ENCODE peak calls at places on chromosomes 16 and 17, in six cellular contexts. B, Q, Z, F, A and D are unnamed samples.

GRCh38 chr16:23148513-23149266 is 562 bp downstream of the USP31 start:
- DNase-seq in B (peak; percentile 22), Q (peak; percentile 26), Z (peak; percentile 61), F (peak; percentile 42), A (peak; percentile 78), D (peak; percentile 42)

GRCh38 chr16:10256855-10257641 is 74.8 kb upstream of the GRIN2A start:
- DNase-seq in B (no peak), Q (peak; percentile 7), Z (peak; percentile 86), F (peak; percentile 16), A (peak; percentile 51), D (peak; percentile 5)

GRCh38 chr17:37055511-37055910 is 106.8 kb downstream of the AATF start:
- DNase-seq in B (no peak), Q (no peak), Z (no peak), F (no peak), A (no peak), D (no peak)

GRCh38 chr16:55283776-55284717 is 40.0 kb upstream of the IRX6 start:
- DNase-seq in B (no peak), Q (no peak), Z (no peak), F (no peak), A (no peak), D (no peak)

GRCh38 chr16:11972128-11972527 is 4.4 kb upstream of the SNX29 start:
- DNase-seq in B (no peak), Q (no peak), Z (no peak), F (no peak), A (no peak), D (no peak)

GRCh38 chr16:20669691-20670090 is 27.8 kb downstream of the ACSM1 start:
- DNase-seq in B (no peak), Q (no peak), Z (no peak), F (no peak), A (no peak), D (no peak)

GRCh38 chr17:46783031-46783593 is 35.4 kb downstream of the WNT3 start:
- DNase-seq in B (no peak), Q (no peak), Z (no peak), F (peak; percentile 34), A (no peak), D (no peak)

GRCh38 chr16:19948186-19949104 is 63.8 kb upstream of the GPRC5B start:
- DNase-seq in B (no peak), Q (no peak), Z (peak; percentile 49), F (no peak), A (no peak), D (no peak)

GRCh38 chr16:74627506-74628220 is 20.7 kb upstream of the GLG1 start:
- DNase-seq in B (peak; percentile 28), Q (no peak), Z (no peak), F (no peak), A (no peak), D (no peak)

GRCh38 chr16:66928702-66929388 is 3.5 kb upstream of the RRAD start:
- DNase-seq in B (peak; percentile 35), Q (no peak), Z (peak; percentile 59), F (no peak), A (peak; percentile 46), D (peak; percentile 41)

GRCh38 chr17:78086740-78087139 is 41.8 kb downstream of the TMC6 start:
- DNase-seq in B (no peak), Q (no peak), Z (no peak), F (no peak), A (no peak), D (no peak)

GRCh38 chr17:16037636-16038035 is 38.0 kb downstream of the TTC19 start:
- DNase-seq in B (peak; percentile 27), Q (no peak), Z (no peak), F (no peak), A (no peak), D (peak; percentile 19)

GRCh38 chr17:77890771-77891170 is 67.7 kb upstream of the TNRC6C start:
- DNase-seq in B (no peak), Q (no peak), Z (no peak), F (no peak), A (no peak), D (no peak)

GRCh38 chr17:49928826-49929475 is 40.0 kb upstream of the DLX4 start:
- DNase-seq in B (peak; percentile 17), Q (no peak), Z (no peak), F (no peak), A (no peak), D (no peak)

GRCh38 chr17:28494445-28495188 is 11.5 kb upstream of the FOXN1 start:
- DNase-seq in B (peak; percentile 52), Q (peak; percentile 67), Z (peak; percentile 96), F (peak; percentile 80), A (peak; percentile 88), D (peak; percentile 68)

GRCh38 chr16:82470506-82471196 is 156.1 kb upstream of the CDH13 start:
- DNase-seq in B (no peak), Q (no peak), Z (no peak), F (peak; percentile 36), A (no peak), D (no peak)

GRCh38 chr17:58253082-58253481 is 14.7 kb downstream of the LPO start:
- DNase-seq in B (no peak), Q (no peak), Z (no peak), F (no peak), A (no peak), D (no peak)

GRCh38 chr16:1642148-1642547 is 30.0 kb downstream of the CRAMP1 start:
- DNase-seq in B (no peak), Q (no peak), Z (no peak), F (no peak), A (no peak), D (no peak)

GRCh38 chr17:12180644-12181261 is 160.1 kb downstream of the MAP2K4 start:
- DNase-seq in B (peak; percentile 79), Q (peak; percentile 33), Z (peak; percentile 37), F (peak; percentile 2), A (no peak), D (peak; percentile 78)

GRCh38 chr17:79046501-79047280 is 22.7 kb downstream of the C1QTNF1 start:
- DNase-seq in B (no peak), Q (no peak), Z (no peak), F (peak; percentile 38), A (no peak), D (peak; percentile 69)

GRCh38 chr17:74271902-74272563 is 2.0 kb upstream of the DNAI2 start:
- DNase-seq in B (no peak), Q (no peak), Z (peak; percentile 8), F (no peak), A (no peak), D (peak; percentile 55)